ENCODE peak calls at places on chromosomes 6 and 20, in seven cellular contexts. One of them, this sample, is unnamed.

GRCh38 chr6:24149836-24150235 is 23.8 kb downstream of the NRSN1 start:
- DNase-seq in anterior cingulate cortex: no peak
- DNase-seq in stomach: no peak
- DNase-seq in SK-N-DZ: no peak
- DNase-seq in fibroblast of villous mesenchyme: no peak
- DNase-seq in GM13977: no peak
- DNase-seq in activated T-helper 1 cell treated with anti-CD3 and anti-CD28 coated beads, Interleukin-2, amount 50 U/mL, for 16 hours: no peak
- DNase-seq in this sample: no peak

GRCh38 chr6:26271640-26272090 is 93.3 kb upstream of the BTN3A2 start:
- DNase-seq in fibroblast of villous mesenchyme: no peak
- DNase-seq in SK-N-DZ: no peak
- DNase-seq in GM13977: no peak
- DNase-seq in activated T-helper 1 cell treated with anti-CD3 and anti-CD28 coated beads, Interleukin-2, amount 50 U/mL, for 16 hours: no peak
- DNase-seq in stomach: no peak
- DNase-seq in anterior cingulate cortex: no peak
- DNase-seq in this sample: no peak

GRCh38 chr20:25139061-25139705 is 56.3 kb upstream of the ENTPD6 start:
- DNase-seq in stomach: no peak
- DNase-seq in activated T-helper 1 cell treated with anti-CD3 and anti-CD28 coated beads, Interleukin-2, amount 50 U/mL, for 16 hours: no peak
- DNase-seq in anterior cingulate cortex: no peak
- DNase-seq in GM13977: no peak
- DNase-seq in fibroblast of villous mesenchyme: no peak
- DNase-seq in SK-N-DZ: no peak
- DNase-seq in this sample: no peak

GRCh38 chr6:89025633-89026032 is 54.9 kb upstream of the PNRC1 start:
- DNase-seq in GM13977: no peak
- DNase-seq in anterior cingulate cortex: no peak
- DNase-seq in stomach: no peak
- DNase-seq in fibroblast of villous mesenchyme: no peak
- DNase-seq in SK-N-DZ: no peak
- DNase-seq in activated T-helper 1 cell treated with anti-CD3 and anti-CD28 coated beads, Interleukin-2, amount 50 U/mL, for 16 hours: no peak
- DNase-seq in this sample: no peak

GRCh38 chr20:59696476-59696875 is 92.1 kb downstream of the PHACTR3 start:
- DNase-seq in stomach: no peak
- DNase-seq in anterior cingulate cortex: no peak
- DNase-seq in activated T-helper 1 cell treated with anti-CD3 and anti-CD28 coated beads, Interleukin-2, amount 50 U/mL, for 16 hours: no peak
- DNase-seq in GM13977: no peak
- DNase-seq in SK-N-DZ: no peak
- DNase-seq in fibroblast of villous mesenchyme: no peak
- DNase-seq in this sample: no peak

GRCh38 chr20:57936636-57937310 is 227.0 kb upstream of the PMEPA1 start:
- DNase-seq in SK-N-DZ: no peak
- DNase-seq in activated T-helper 1 cell treated with anti-CD3 and anti-CD28 coated beads, Interleukin-2, amount 50 U/mL, for 16 hours: no peak
- DNase-seq in anterior cingulate cortex: no peak
- DNase-seq in fibroblast of villous mesenchyme: no peak
- DNase-seq in GM13977: no peak
- DNase-seq in stomach: no peak
- DNase-seq in this sample: no peak

GRCh38 chr6:149228276-149228962 is 89.1 kb upstream of the TAB2 start:
- DNase-seq in activated T-helper 1 cell treated with anti-CD3 and anti-CD28 coated beads, Interleukin-2, amount 50 U/mL, for 16 hours: no peak
- DNase-seq in fibroblast of villous mesenchyme: no peak
- DNase-seq in anterior cingulate cortex: no peak
- DNase-seq in GM13977: no peak
- DNase-seq in SK-N-DZ: no peak
- DNase-seq in stomach: no peak
- DNase-seq in this sample: no peak

GRCh38 chr6:159038914-159039884 is 5.6 kb downstream of the TAGAP start:
- DNase-seq in anterior cingulate cortex: no peak
- DNase-seq in stomach: no peak
- DNase-seq in fibroblast of villous mesenchyme: peak
- DNase-seq in activated T-helper 1 cell treated with anti-CD3 and anti-CD28 coated beads, Interleukin-2, amount 50 U/mL, for 16 hours: no peak
- DNase-seq in GM13977: peak
- DNase-seq in SK-N-DZ: no peak
- DNase-seq in this sample: no peak

GRCh38 chr20:63771046-63771707 is 31.6 kb downstream of the SLC2A4RG start:
- DNase-seq in GM13977: no peak
- DNase-seq in anterior cingulate cortex: no peak
- DNase-seq in fibroblast of villous mesenchyme: no peak
- DNase-seq in SK-N-DZ: no peak
- DNase-seq in stomach: no peak
- DNase-seq in activated T-helper 1 cell treated with anti-CD3 and anti-CD28 coated beads, Interleukin-2, amount 50 U/mL, for 16 hours: no peak
- DNase-seq in this sample: no peak

GRCh38 chr6:97160280-97160679 is 122.7 kb downstream of the MMS22L start:
- DNase-seq in fibroblast of villous mesenchyme: no peak
- DNase-seq in activated T-helper 1 cell treated with anti-CD3 and anti-CD28 coated beads, Interleukin-2, amount 50 U/mL, for 16 hours: no peak
- DNase-seq in GM13977: no peak
- DNase-seq in SK-N-DZ: no peak
- DNase-seq in stomach: no peak
- DNase-seq in anterior cingulate cortex: no peak
- DNase-seq in this sample: no peak